ENCODE peak calls at places on chromosomes 11 and 22, in ten cellular contexts. Q, D, V, X, W, F, E, H, U and A are unnamed samples.

GRCh38 chr11:128208329-128209220 is 378.8 kb downstream of the ETS1 start:
- DNase-seq in X (no peak), F (no peak), V (no peak), D (no peak), E (no peak), Q (no peak), H (peak), W (peak), U (no peak), A (no peak)

GRCh38 chr11:62374801-62375200 is 37.6 kb downstream of the ASRGL1 start:
- DNase-seq in D (no peak), U (no peak), W (no peak), V (no peak), E (no peak), H (no peak), Q (no peak), F (peak), X (no peak), A (no peak)

GRCh38 chr11:14073821-14074529 is 111.5 kb downstream of the SPON1 start:
- DNase-seq in W (no peak), X (no peak), H (no peak), E (no peak), D (no peak), V (no peak), F (no peak), U (no peak), Q (no peak), A (no peak)

GRCh38 chr22:20807315-20807752 is 33.4 kb downstream of the SERPIND1 start:
- DNase-seq in H (peak), F (no peak), U (no peak), W (peak), X (no peak), D (no peak), Q (no peak), E (no peak), V (no peak), A (no peak)

GRCh38 chr11:117842131-117842941 is 17.8 kb upstream of the FXYD2 start:
- DNase-seq in Q (no peak), X (no peak), H (no peak), W (no peak), U (no peak), F (no peak), V (peak), D (no peak), E (no peak), A (no peak)

GRCh38 chr11:115623021-115623451 is 118.8 kb upstream of the CADM1 start:
- DNase-seq in W (peak), E (no peak), Q (no peak), V (no peak), H (no peak), U (no peak), F (no peak), X (no peak), D (no peak), A (no peak)

GRCh38 chr11:27347949-27348879 is 14.8 kb downstream of the CCDC34 start:
- DNase-seq in F (no peak), U (no peak), E (no peak), D (no peak), X (no peak), Q (no peak), W (no peak), V (peak), H (no peak), A (no peak)

GRCh38 chr11:68983816-68984215 is 3.0 kb upstream of the MRGPRD start:
- DNase-seq in Q (no peak), F (no peak), E (no peak), U (no peak), V (no peak), D (no peak), W (no peak), X (no peak), H (no peak), A (no peak)

GRCh38 chr11:120714448-120714847 is 202.9 kb downstream of the GRIK4 start:
- DNase-seq in D (no peak), U (no peak), H (no peak), X (no peak), V (no peak), F (no peak), Q (no peak), E (no peak), W (no peak), A (no peak)

GRCh38 chr22:42596376-42596775 is 18.3 kb downstream of the POLDIP3 start:
- DNase-seq in V (no peak), U (no peak), Q (no peak), W (no peak), D (no peak), H (no peak), F (no peak), X (no peak), E (no peak), A (no peak)

GRCh38 chr11:134686418-134686817 is 274.4 kb upstream of the B3GAT1 start:
- DNase-seq in D (no peak), H (no peak), U (no peak), Q (no peak), F (no peak), E (no peak), X (no peak), V (no peak), W (no peak), A (no peak)